ENCODE peak calls at places on chromosomes 5 and 9, in five cellular contexts. One of them, this sample, is unnamed.

GRCh38 chr9:130425741-130426466 is 18.9 kb upstream of the ASS1 start:
- DNase-seq in WTC11: no peak
- DNase-seq in HCT116: no peak
- DNase-seq in K562: no peak
- DNase-seq in HepG2: no peak
- DNase-seq in this sample: no peak

GRCh38 chr9:137439158-137439714 is 1.9 kb downstream of the ENTPD8 start:
- DNase-seq in WTC11: no peak
- DNase-seq in HCT116: no peak
- DNase-seq in K562: no peak
- DNase-seq in HepG2: no peak
- DNase-seq in this sample: no peak

GRCh38 chr5:149170292-149170691 is 29.0 kb downstream of the ABLIM3 start:
- DNase-seq in WTC11: no peak
- DNase-seq in HCT116: no peak
- DNase-seq in K562: no peak
- DNase-seq in HepG2: no peak
- DNase-seq in this sample: no peak

GRCh38 chr9:133913571-133914369 is 78.4 kb downstream of the VAV2 start:
- DNase-seq in WTC11: no peak
- DNase-seq in HCT116: no peak
- DNase-seq in K562: no peak
- DNase-seq in HepG2: no peak
- DNase-seq in this sample: no peak

GRCh38 chr5:160824590-160824989 is 27.4 kb downstream of the ATP10B start:
- DNase-seq in WTC11: no peak
- DNase-seq in HCT116: no peak
- DNase-seq in K562: no peak
- DNase-seq in HepG2: no peak
- DNase-seq in this sample: no peak

GRCh38 chr5:113427871-113428574 is 6.8 kb downstream of the TSSK1B start:
- DNase-seq in WTC11: no peak
- DNase-seq in HCT116: no peak
- DNase-seq in K562: no peak
- DNase-seq in HepG2: no peak
- DNase-seq in this sample: no peak

GRCh38 chr9:28051559-28051958 is 478.3 kb upstream of the C9orf72 start:
- DNase-seq in WTC11: no peak
- DNase-seq in HCT116: no peak
- DNase-seq in K562: no peak
- DNase-seq in HepG2: no peak
- DNase-seq in this sample: no peak

GRCh38 chr5:78641060-78641474 is 7.5 kb downstream of the LHFPL2 start:
- DNase-seq in WTC11: no peak
- DNase-seq in HCT116: no peak
- DNase-seq in K562: no peak
- DNase-seq in HepG2: peak
- DNase-seq in this sample: no peak

GRCh38 chr5:14136228-14136627 is 6.9 kb upstream of the TRIO start:
- DNase-seq in WTC11: no peak
- DNase-seq in HCT116: no peak
- DNase-seq in K562: no peak
- DNase-seq in HepG2: no peak
- DNase-seq in this sample: no peak

GRCh38 chr9:125296843-125297372 is 35.3 kb downstream of the GAPVD1 start:
- DNase-seq in WTC11: no peak
- DNase-seq in HCT116: no peak
- DNase-seq in K562: no peak
- DNase-seq in HepG2: peak
- DNase-seq in this sample: no peak

GRCh38 chr5:100746730-100747129 is 156.4 kb downstream of the ST8SIA4 start:
- DNase-seq in WTC11: no peak
- DNase-seq in HCT116: no peak
- DNase-seq in K562: no peak
- DNase-seq in HepG2: no peak
- DNase-seq in this sample: no peak

GRCh38 chr5:92687793-92688467 is 893.1 kb downstream of the NR2F1-AS1 start:
- DNase-seq in WTC11: no peak
- DNase-seq in HCT116: peak
- DNase-seq in K562: no peak
- DNase-seq in HepG2: peak
- DNase-seq in this sample: peak

GRCh38 chr9:76905984-76906861 is at the start of gene PRUNE2:
- DNase-seq in WTC11: peak
- DNase-seq in HCT116: no peak
- DNase-seq in K562: peak
- DNase-seq in HepG2: no peak
- DNase-seq in this sample: peak

GRCh38 chr5:43563321-43563720 is 6.4 kb upstream of the PAIP1 start:
- DNase-seq in WTC11: no peak
- DNase-seq in HCT116: no peak
- DNase-seq in K562: no peak
- DNase-seq in HepG2: no peak
- DNase-seq in this sample: no peak

GRCh38 chr9:109297899-109298298 is 23.0 kb downstream of the EPB41L4B start:
- DNase-seq in WTC11: no peak
- DNase-seq in HCT116: no peak
- DNase-seq in K562: no peak
- DNase-seq in HepG2: no peak
- DNase-seq in this sample: no peak

GRCh38 chr5:150044334-150044681 is 42.0 kb downstream of the CSF1R start:
- DNase-seq in WTC11: no peak
- DNase-seq in HCT116: no peak
- DNase-seq in K562: no peak
- DNase-seq in HepG2: no peak
- DNase-seq in this sample: no peak

GRCh38 chr5:68134033-68134668 is 81.4 kb upstream of the PIK3R1 start:
- DNase-seq in WTC11: peak
- DNase-seq in HCT116: no peak
- DNase-seq in K562: no peak
- DNase-seq in HepG2: no peak
- DNase-seq in this sample: no peak

GRCh38 chr9:76704601-76705204 is 59.5 kb upstream of the PCA3 start:
- DNase-seq in WTC11: no peak
- DNase-seq in HCT116: peak
- DNase-seq in K562: peak
- DNase-seq in HepG2: peak
- DNase-seq in this sample: peak

GRCh38 chr5:168600409-168600808 is 21.2 kb upstream of the PANK3 start:
- DNase-seq in WTC11: peak
- DNase-seq in HCT116: no peak
- DNase-seq in K562: no peak
- DNase-seq in HepG2: peak
- DNase-seq in this sample: peak

GRCh38 chr9:124771867-124772621 is 933 bp upstream of the NR6A1 start:
- DNase-seq in WTC11: peak
- DNase-seq in HCT116: peak
- DNase-seq in K562: peak
- DNase-seq in HepG2: peak
- DNase-seq in this sample: peak

GRCh38 chr9:116585896-116586295 is 101.2 kb upstream of the TRIM32 start:
- DNase-seq in WTC11: no peak
- DNase-seq in HCT116: no peak
- DNase-seq in K562: no peak
- DNase-seq in HepG2: no peak
- DNase-seq in this sample: no peak

GRCh38 chr5:95900383-95900958 is 61.2 kb downstream of the ELL2 start:
- DNase-seq in WTC11: no peak
- DNase-seq in HCT116: no peak
- DNase-seq in K562: no peak
- DNase-seq in HepG2: no peak
- DNase-seq in this sample: no peak

GRCh38 chr5:143922718-143923117 is 110.8 kb downstream of the HMHB1 start:
- DNase-seq in WTC11: no peak
- DNase-seq in HCT116: no peak
- DNase-seq in K562: no peak
- DNase-seq in HepG2: no peak
- DNase-seq in this sample: no peak

GRCh38 chr5:143921525-143922311 is 109.8 kb downstream of the HMHB1 start:
- DNase-seq in WTC11: no peak
- DNase-seq in HCT116: no peak
- DNase-seq in K562: no peak
- DNase-seq in HepG2: no peak
- DNase-seq in this sample: no peak

GRCh38 chr5:143923634-143924265 is 111.8 kb downstream of the HMHB1 start:
- DNase-seq in WTC11: no peak
- DNase-seq in HCT116: no peak
- DNase-seq in K562: no peak
- DNase-seq in HepG2: no peak
- DNase-seq in this sample: no peak

GRCh38 chr5:143920772-143921171 is 108.8 kb downstream of the HMHB1 start:
- DNase-seq in WTC11: no peak
- DNase-seq in HCT116: no peak
- DNase-seq in K562: no peak
- DNase-seq in HepG2: no peak
- DNase-seq in this sample: no peak

GRCh38 chr5:143924311-143924710 is 112.3 kb downstream of the HMHB1 start:
- DNase-seq in WTC11: no peak
- DNase-seq in HCT116: no peak
- DNase-seq in K562: no peak
- DNase-seq in HepG2: no peak
- DNase-seq in this sample: no peak
- TF ChIP-seq SP1 in WTC11: no peak
- TF ChIP-seq SP1 in HCT116: no peak
- TF ChIP-seq SP1 in K562: no peak
- TF ChIP-seq SP1 in HepG2: no peak
- TF ChIP-seq SP1 in this sample: no peak

DNA sequence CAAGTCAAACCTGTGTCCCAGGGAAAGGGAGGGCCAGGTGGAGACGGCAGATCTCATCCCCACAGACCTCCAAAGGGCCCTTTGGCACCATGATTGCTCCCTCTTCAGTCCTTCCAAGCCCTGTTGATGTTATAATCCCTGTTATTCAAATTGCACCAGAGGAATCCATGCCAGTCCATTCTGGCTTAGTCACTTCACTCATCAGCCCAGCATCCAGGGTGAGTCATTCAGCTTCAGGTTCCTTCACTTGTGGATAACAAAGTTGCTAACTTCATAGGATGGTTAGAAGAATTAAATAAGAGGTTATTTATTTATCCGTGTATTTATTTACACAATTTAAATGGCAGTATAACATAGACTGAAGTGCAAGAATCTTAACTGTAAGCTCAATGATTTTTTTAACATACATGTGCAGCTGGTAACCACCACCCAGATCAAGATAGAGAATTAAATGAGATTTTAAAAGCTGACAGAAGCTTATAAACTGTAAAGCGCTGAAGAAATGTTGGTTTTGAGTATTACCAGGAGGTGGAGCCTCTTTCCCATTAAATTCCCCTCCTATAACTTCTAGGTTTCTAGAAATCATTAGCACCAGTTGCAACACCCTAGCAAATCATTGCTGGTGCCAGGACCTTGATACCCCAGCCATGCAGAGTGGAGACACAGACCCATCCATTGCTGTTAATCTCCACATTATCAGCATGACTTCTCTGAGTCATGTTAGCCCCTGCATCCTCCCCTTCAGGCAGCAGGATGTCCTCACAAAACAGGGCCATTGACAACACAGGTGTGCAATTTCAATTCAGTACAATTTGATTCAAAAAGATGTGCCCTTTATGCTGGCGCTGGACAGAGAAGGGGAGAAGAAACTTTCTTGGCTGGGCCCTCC is 77.4 kb downstream of the SEC61B start:
- DNase-seq in WTC11: no peak
- DNase-seq in HCT116: no peak
- DNase-seq in K562: no peak
- DNase-seq in HepG2: peak
- DNase-seq in this sample: no peak
- TF ChIP-seq SP1 in WTC11: no peak
- TF ChIP-seq SP1 in HCT116: no peak
- TF ChIP-seq SP1 in K562: no peak
- TF ChIP-seq SP1 in HepG2: no peak
- TF ChIP-seq SP1 in this sample: no peak

DNA sequence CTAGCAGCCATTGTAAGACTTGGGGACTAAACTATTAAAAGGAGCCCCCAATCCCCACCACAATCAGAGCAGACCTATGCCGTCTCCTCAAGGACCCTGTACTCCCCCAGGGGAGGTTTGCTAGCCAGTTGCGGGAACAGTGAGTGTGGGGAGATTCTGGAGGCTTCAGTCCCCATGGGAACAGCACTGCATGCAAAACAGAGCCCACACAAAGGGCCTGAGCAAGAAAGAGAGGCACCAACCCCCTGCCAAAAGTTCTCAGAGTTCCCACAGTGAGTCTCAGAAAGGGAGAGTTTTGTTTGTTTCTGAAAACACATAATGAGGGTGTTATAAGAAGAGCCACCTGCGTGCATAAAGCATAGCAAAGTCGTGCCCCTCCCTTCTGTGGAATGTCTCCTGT is 56.6 kb downstream of the CFAP90 start:
- DNase-seq in WTC11: no peak
- DNase-seq in HCT116: no peak
- DNase-seq in K562: no peak
- DNase-seq in HepG2: no peak
- DNase-seq in this sample: no peak
- TF ChIP-seq SP1 in WTC11: no peak
- TF ChIP-seq SP1 in HCT116: no peak
- TF ChIP-seq SP1 in K562: no peak
- TF ChIP-seq SP1 in HepG2: no peak
- TF ChIP-seq SP1 in this sample: no peak

DNA sequence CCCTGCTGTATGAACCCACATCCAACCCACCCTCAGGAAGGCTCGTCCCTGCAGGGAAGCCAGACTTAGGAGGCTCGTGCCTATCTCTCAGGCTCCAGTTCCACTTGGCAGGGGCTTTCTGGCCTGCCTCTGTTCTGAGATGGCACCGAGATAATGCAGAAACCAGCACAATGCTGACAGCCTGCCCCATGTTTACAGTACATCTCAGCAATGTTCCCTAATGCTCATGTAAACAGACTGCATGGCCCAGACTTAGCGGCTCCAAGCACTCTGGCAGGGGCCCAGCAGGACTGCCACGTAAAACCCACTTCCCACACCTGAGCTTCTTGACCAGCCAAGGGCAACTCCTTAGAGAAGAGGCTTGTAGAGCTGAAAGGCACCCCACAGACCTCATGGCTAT is 499.5 kb upstream of the BRINP1 start:
- DNase-seq in WTC11: no peak
- DNase-seq in HCT116: no peak
- DNase-seq in K562: no peak
- DNase-seq in HepG2: no peak
- DNase-seq in this sample: no peak
- TF ChIP-seq SP1 in WTC11: no peak
- TF ChIP-seq SP1 in HCT116: no peak
- TF ChIP-seq SP1 in K562: no peak
- TF ChIP-seq SP1 in HepG2: no peak
- TF ChIP-seq SP1 in this sample: no peak

This sample was measured in HEK293T.